ENCODE peak calls at places on chromosome 17, in four cellular contexts. One of them, this sample, is unnamed.

GRCh38 chr17:63929860-63930766 is 2.0 kb downstream of the CD79B start:
- DNase-seq in HepG2: no peak
- DNase-seq in A549: no peak
- DNase-seq in K562: no peak
- DNase-seq in this sample: no peak

GRCh38 chr17:17087424-17088103 is 45.3 kb downstream of the MPRIP start:
- DNase-seq in K562: no peak
- DNase-seq in HepG2: no peak
- DNase-seq in A549: no peak
- DNase-seq in this sample: no peak

GRCh38 chr17:12667299-12667958 is 1.7 kb downstream of the MYOCD start:
- DNase-seq in HepG2: peak; percentile 62
- DNase-seq in A549: peak; percentile 70
- DNase-seq in K562: no peak
- DNase-seq in this sample: peak; percentile 42

GRCh38 chr17:7097940-7098339 is 16.7 kb downstream of the ASGR2 start:
- DNase-seq in A549: no peak
- DNase-seq in HepG2: no peak
- DNase-seq in K562: no peak
- DNase-seq in this sample: no peak

GRCh38 chr17:48729335-48730239 is 1.0 kb upstream of the HOXB13 start:
- DNase-seq in K562: no peak
- DNase-seq in HepG2: no peak
- DNase-seq in A549: no peak
- DNase-seq in this sample: no peak

GRCh38 chr17:59892251-59892848 is 393 bp downstream of the TUBD1 start:
- DNase-seq in HepG2: no peak
- DNase-seq in A549: no peak
- DNase-seq in K562: peak; percentile 69
- DNase-seq in this sample: no peak

GRCh38 chr17:64507418-64507766 is 615 bp downstream of the CEP95 start:
- DNase-seq in K562: no peak
- DNase-seq in HepG2: peak; percentile 76
- DNase-seq in A549: peak; percentile 67
- DNase-seq in this sample: no peak

GRCh38 chr17:77919276-77919675 is 39.2 kb upstream of the TNRC6C start:
- DNase-seq in K562: no peak
- DNase-seq in A549: no peak
- DNase-seq in HepG2: no peak
- DNase-seq in this sample: no peak

GRCh38 chr17:48592097-48592496 is 1.5 kb downstream of the HOXB5 start:
- DNase-seq in K562: no peak
- DNase-seq in A549: no peak
- DNase-seq in HepG2: no peak
- DNase-seq in this sample: no peak

GRCh38 chr17:6161456-6161855 is 91.3 kb downstream of the WSCD1 start:
- DNase-seq in A549: no peak
- DNase-seq in HepG2: no peak
- DNase-seq in K562: no peak
- DNase-seq in this sample: no peak

GRCh38 chr17:67980456-67980855 is 15.8 kb downstream of the C17orf58 start:
- DNase-seq in K562: no peak
- DNase-seq in A549: no peak
- DNase-seq in HepG2: no peak
- DNase-seq in this sample: no peak

GRCh38 chr17:16304832-16305231 is 48.4 kb downstream of the CENPV start:
- DNase-seq in HepG2: peak; percentile 63
- DNase-seq in K562: no peak
- DNase-seq in A549: no peak
- DNase-seq in this sample: peak; percentile 26

GRCh38 chr17:2701161-2701995 is 10.2 kb downstream of the CLUH start:
- DNase-seq in K562: no peak
- DNase-seq in A549: no peak
- DNase-seq in HepG2: no peak
- DNase-seq in this sample: peak; percentile 10

GRCh38 chr17:67362173-67362572 is 4.2 kb downstream of the PSMD12 start:
- DNase-seq in A549: no peak
- DNase-seq in HepG2: no peak
- DNase-seq in K562: no peak
- DNase-seq in this sample: no peak

GRCh38 chr17:3738562-3739295 is 15.0 kb downstream of the HASPIN start:
- DNase-seq in K562: peak; percentile 28
- DNase-seq in A549: no peak
- DNase-seq in HepG2: no peak
- DNase-seq in this sample: no peak

GRCh38 chr17:45436161-45436560 is 3.5 kb upstream of the ARHGAP27 start:
- DNase-seq in K562: no peak
- DNase-seq in HepG2: no peak
- DNase-seq in A549: no peak
- DNase-seq in this sample: no peak

GRCh38 chr17:46136820-46137219 is 56.4 kb downstream of the KANSL1 start:
- DNase-seq in K562: no peak
- DNase-seq in HepG2: no peak
- DNase-seq in A549: no peak
- DNase-seq in this sample: no peak

GRCh38 chr17:51869387-51869786 is 289.1 kb downstream of the CA10 start:
- DNase-seq in A549: no peak
- DNase-seq in HepG2: peak; percentile 23
- DNase-seq in K562: no peak
- DNase-seq in this sample: peak; percentile 12

GRCh38 chr17:59745040-59745439 is 37.6 kb downstream of the VMP1 start:
- DNase-seq in HepG2: no peak
- DNase-seq in K562: no peak
- DNase-seq in A549: no peak
- DNase-seq in this sample: no peak

GRCh38 chr17:50634123-50634914 is at the start of gene ABCC3:
- DNase-seq in K562: no peak
- DNase-seq in HepG2: peak; percentile 56
- DNase-seq in A549: peak; percentile 87
- DNase-seq in this sample: peak; percentile 37

GRCh38 chr17:27840688-27841087 is 40.4 kb upstream of the NOS2 start:
- DNase-seq in K562: no peak
- DNase-seq in A549: no peak
- DNase-seq in HepG2: no peak
- DNase-seq in this sample: no peak

GRCh38 chr17:39612291-39612894 is 4.7 kb upstream of the NEUROD2 start:
- DNase-seq in A549: no peak
- DNase-seq in K562: no peak
- DNase-seq in HepG2: no peak
- DNase-seq in this sample: no peak

GRCh38 chr17:38421224-38421841 is 6.9 kb upstream of the ARHGAP23 start:
- DNase-seq in K562: no peak
- DNase-seq in A549: no peak
- DNase-seq in HepG2: no peak
- DNase-seq in this sample: no peak

GRCh38 chr17:66018786-66019185 is 173.1 kb downstream of the CEP112 start:
- DNase-seq in K562: no peak
- DNase-seq in A549: no peak
- DNase-seq in HepG2: no peak
- DNase-seq in this sample: no peak

GRCh38 chr17:76887809-76888208 is 19.6 kb downstream of the MGAT5B start:
- DNase-seq in K562: peak; percentile 39
- DNase-seq in HepG2: no peak
- DNase-seq in A549: no peak
- DNase-seq in this sample: no peak

GRCh38 chr17:61713035-61713434 is 122.0 kb upstream of the NACA2 start:
- DNase-seq in K562: no peak
- DNase-seq in HepG2: no peak
- DNase-seq in A549: no peak
- DNase-seq in this sample: no peak

GRCh38 chr17:61247438-61247837 is 152.2 kb upstream of the TBX2 start:
- DNase-seq in K562: no peak
- DNase-seq in HepG2: no peak
- DNase-seq in A549: no peak
- DNase-seq in this sample: no peak

GRCh38 chr17:39209317-39210092 is 9.4 kb downstream of the RPL19 start:
- DNase-seq in A549: no peak
- DNase-seq in HepG2: no peak
- DNase-seq in K562: peak; percentile 40
- DNase-seq in this sample: peak; percentile 61

GRCh38 chr17:76544123-76544915 is 4.5 kb downstream of the PRCD start:
- DNase-seq in A549: no peak
- DNase-seq in K562: no peak
- DNase-seq in HepG2: no peak
- DNase-seq in this sample: no peak

GRCh38 chr17:50945779-50946222 is 79.6 kb upstream of the TOB1 start:
- DNase-seq in K562: no peak
- DNase-seq in A549: no peak
- DNase-seq in HepG2: no peak
- DNase-seq in this sample: no peak

GRCh38 chr17:47257651-47258339 is 4.2 kb downstream of the ITGB3 start:
- DNase-seq in K562: no peak
- DNase-seq in A549: no peak
- DNase-seq in HepG2: no peak
- DNase-seq in this sample: no peak

DNA sequence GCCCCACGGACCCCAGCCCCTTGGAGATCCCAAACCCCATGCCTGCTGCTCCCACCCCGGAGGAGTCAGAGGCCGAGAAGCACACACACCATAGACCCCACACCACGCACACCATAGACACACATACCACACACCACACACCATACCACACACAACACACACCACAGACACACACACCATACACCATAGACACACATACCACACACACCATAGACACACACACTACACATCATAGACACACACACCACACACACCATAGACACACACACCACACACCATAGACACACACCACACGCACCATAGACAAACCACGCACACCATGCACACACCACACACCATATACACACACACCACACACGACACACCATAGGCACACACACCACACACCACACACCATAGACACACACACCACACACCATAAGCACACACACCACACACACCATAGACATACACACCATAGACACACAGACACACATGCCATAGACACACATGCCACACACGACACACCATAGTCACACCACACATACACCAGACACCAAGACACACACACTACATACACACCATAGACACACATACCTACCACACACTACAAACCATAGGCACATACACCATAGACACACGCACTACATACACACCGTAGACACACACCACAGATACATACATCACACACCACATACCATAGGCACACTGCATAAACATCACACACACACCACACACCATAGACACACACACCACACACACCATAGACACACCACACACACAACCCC is 11.3 kb downstream of the TBC1D16 start:
- DNase-seq in HepG2: no peak
- DNase-seq in A549: no peak
- DNase-seq in K562: no peak
- DNase-seq in this sample: no peak
- TF ChIP-seq NR3C1 in HepG2: no peak
- TF ChIP-seq NR3C1 in A549: no peak
- TF ChIP-seq NR3C1 in K562: no peak
- TF ChIP-seq NR3C1 in this sample: no peak

GRCh38 chr17:75535119-75535537 is 9.6 kb downstream of the LLGL2 start:
- DNase-seq in A549: no peak
- DNase-seq in K562: no peak
- DNase-seq in HepG2: no peak
- DNase-seq in this sample: no peak
- TF ChIP-seq NR3C1 in A549: no peak
- TF ChIP-seq NR3C1 in K562: no peak
- TF ChIP-seq NR3C1 in HepG2: no peak
- TF ChIP-seq NR3C1 in this sample: no peak

GRCh38 chr17:78925234-78925633 is at the start of gene TIMP2:
- DNase-seq in HepG2: peak; percentile 70
- DNase-seq in A549: peak; percentile 87
- DNase-seq in K562: peak; percentile 73
- DNase-seq in this sample: peak; percentile 86
- TF ChIP-seq NR3C1 in HepG2: no peak
- TF ChIP-seq NR3C1 in A549: no peak
- TF ChIP-seq NR3C1 in K562: no peak
- TF ChIP-seq NR3C1 in this sample: no peak

DNA sequence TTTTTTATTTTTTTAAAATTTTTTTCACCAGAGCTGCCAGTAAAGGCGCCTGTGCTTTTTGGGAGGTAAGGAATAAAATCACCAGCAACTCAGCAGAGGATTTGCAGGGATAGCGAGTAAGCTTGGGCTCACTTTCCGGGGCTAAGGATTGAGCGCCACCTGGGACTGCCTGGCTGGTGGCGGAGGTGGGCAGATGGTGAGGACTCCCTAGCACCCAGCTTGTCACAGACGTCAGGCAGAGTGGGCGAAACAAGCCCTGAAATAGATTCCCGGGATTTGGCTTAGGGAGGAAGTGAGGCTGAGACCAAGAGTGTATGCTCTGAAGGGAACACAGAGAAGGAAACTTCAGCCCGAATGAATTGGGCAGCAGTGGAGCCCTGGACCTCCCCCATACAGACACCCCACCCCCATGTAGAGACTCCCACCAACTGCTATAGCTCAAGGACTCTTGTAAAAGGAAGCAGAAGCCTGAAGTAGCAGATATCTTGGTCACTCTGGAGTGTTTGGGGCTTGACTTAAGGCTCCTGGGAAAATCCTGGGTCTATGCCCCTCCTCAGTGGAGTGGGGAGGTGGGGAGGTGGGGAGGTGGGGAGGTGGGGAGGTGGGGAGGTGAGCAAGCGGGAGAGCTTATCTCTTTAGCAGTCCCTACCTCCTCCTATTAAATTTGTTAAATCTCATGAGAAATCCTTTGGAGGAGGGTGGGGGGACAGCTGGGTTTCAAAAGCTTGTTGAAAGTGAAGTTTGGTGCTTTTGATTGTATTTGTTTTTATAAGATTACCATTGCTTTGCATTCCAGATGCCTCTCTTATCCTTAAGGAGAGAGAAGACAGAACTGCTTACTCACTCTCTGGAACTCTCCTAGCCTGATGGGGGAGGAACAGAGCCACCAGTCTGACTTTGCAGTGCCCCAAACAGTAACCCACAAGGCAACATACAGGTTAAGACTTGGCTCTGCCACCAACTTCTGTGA is 8.2 kb downstream of the ARL4D start:
- DNase-seq in K562: no peak
- DNase-seq in HepG2: no peak
- DNase-seq in A549: no peak
- DNase-seq in this sample: no peak
- TF ChIP-seq NR3C1 in K562: no peak
- TF ChIP-seq NR3C1 in HepG2: no peak
- TF ChIP-seq NR3C1 in A549: no peak
- TF ChIP-seq NR3C1 in this sample: no peak

GRCh38 chr17:72775914-72776313 is 316.6 kb downstream of the SLC39A11 start:
- DNase-seq in HepG2: no peak
- DNase-seq in A549: no peak
- DNase-seq in K562: no peak
- DNase-seq in this sample: no peak
- TF ChIP-seq NR3C1 in HepG2: no peak
- TF ChIP-seq NR3C1 in A549: no peak
- TF ChIP-seq NR3C1 in K562: no peak
- TF ChIP-seq NR3C1 in this sample: no peak

DNA sequence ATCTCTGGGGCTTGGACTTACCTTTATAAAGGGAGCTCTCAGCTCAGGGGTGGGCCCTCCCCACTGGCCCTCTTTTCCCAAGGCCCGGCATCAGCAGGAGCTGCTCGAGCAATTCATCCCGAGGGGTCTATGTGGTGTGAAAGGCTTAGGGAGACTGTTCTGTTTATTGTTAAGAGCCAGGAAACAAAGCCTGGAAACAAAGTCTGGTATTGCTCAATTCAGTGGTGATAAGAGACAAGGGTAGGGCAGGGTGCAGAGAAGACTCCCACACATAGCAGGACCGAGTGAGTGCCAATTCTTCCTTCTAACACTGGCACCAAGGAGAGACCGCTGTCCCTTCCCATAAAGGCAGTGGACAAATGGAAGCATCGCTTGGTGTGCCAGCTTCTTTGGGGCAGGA is 750.7 kb downstream of the KCNJ18 start:
- DNase-seq in K562: no peak
- DNase-seq in HepG2: no peak
- DNase-seq in A549: no peak
- DNase-seq in this sample: no peak
- TF ChIP-seq NR3C1 in K562: no peak
- TF ChIP-seq NR3C1 in HepG2: no peak
- TF ChIP-seq NR3C1 in A549: no peak
- TF ChIP-seq NR3C1 in this sample: no peak

This sample was measured in WTC11.